ENCODE peak calls at places on chromosomes 1 and 21, in ten cellular contexts. D, M, U, N, G, L, A, J, I and Y are unnamed samples. For H3K4me1 and H3K27me3, the result is how much of the 10 kb centered on the place peaks cover.

GRCh38 chr1:111600886-111601386 is 18.7 kb upstream of the RAP1A start:
- DNase-seq in L (no peak), M (no peak), A (no peak), U (no peak), D (no peak), N (no peak), G (no peak), I (no peak), J (no peak), Y (peak)

GRCh38 chr1:228400237-228400651 is 6.4 kb downstream of the TRIM11 start:
- DNase-seq in G (no peak), J (peak), L (no peak), A (no peak), N (no peak), M (no peak), D (no peak), U (no peak), I (no peak), Y (no peak)

GRCh38 chr1:173149887-173150286 is 57.2 kb downstream of the TNFSF4 start:
- DNase-seq in U (peak), D (peak), N (no peak), G (peak), J (no peak), M (peak), L (no peak), I (no peak), A (no peak), Y (peak)

GRCh38 chr21:43354666-43355065 is 72.3 kb downstream of the SIK1 start:
- DNase-seq in I (no peak), M (no peak), U (no peak), D (no peak), G (no peak), N (no peak), J (no peak), L (no peak), A (no peak), Y (no peak)

GRCh38 chr1:6157528-6158174 is 22.5 kb downstream of the CHD5 start:
- DNase-seq in I (peak), A (no peak), N (no peak), L (no peak), G (peak), U (peak), M (peak), D (peak), J (no peak), Y (peak)

GRCh38 chr1:239725371-239725770 is 339.0 kb downstream of the CHRM3 start:
- DNase-seq in D (no peak), L (no peak), I (no peak), U (no peak), G (peak), A (no peak), M (no peak), J (no peak), N (no peak), Y (no peak)

GRCh38 chr1:155013632-155014031 is 11.0 kb downstream of the ZBTB7B start:
- DNase-seq in A (no peak), L (no peak), J (no peak), D (no peak), N (no peak), U (no peak), I (peak), M (no peak), G (no peak), Y (no peak)

GRCh38 chr1:151945725-151946365 is 36.5 kb upstream of the THEM4 start:
- DNase-seq in M (peak), U (peak), G (peak), I (peak), A (peak), L (peak), J (peak), D (peak), N (peak), Y (peak)

GRCh38 chr21:41847066-41847804 is 31.9 kb downstream of the PRDM15 start:
- DNase-seq in N (no peak), G (no peak), U (no peak), I (no peak), M (no peak), D (no peak), L (no peak), A (no peak), J (no peak), Y (no peak)

GRCh38 chr1:209899948-209900347 is 38.1 kb upstream of the SYT14 start:
- DNase-seq in M (no peak), I (peak), D (no peak), N (no peak), A (no peak), U (peak), G (peak), J (no peak), L (no peak), Y (no peak)

GRCh38 chr1:68384872-68385390 is 64.8 kb downstream of the RPE65 start:
- DNase-seq in U (peak), G (peak), J (no peak), L (no peak), I (no peak), A (no peak), N (no peak), D (no peak), M (peak), Y (no peak)

GRCh38 chr1:183209533-183210158 is 23.6 kb downstream of the LAMC2 start:
- DNase-seq in A (no peak), J (no peak), N (no peak), D (peak), I (no peak), G (peak), M (peak), L (no peak), U (peak), Y (peak)

GRCh38 chr1:116987256-116987555 is 14.4 kb upstream of the CD101 start:
- DNase-seq in U (no peak), G (no peak), A (peak), M (no peak), I (peak), L (no peak), J (no peak), N (peak), D (peak), Y (no peak)

DNA sequence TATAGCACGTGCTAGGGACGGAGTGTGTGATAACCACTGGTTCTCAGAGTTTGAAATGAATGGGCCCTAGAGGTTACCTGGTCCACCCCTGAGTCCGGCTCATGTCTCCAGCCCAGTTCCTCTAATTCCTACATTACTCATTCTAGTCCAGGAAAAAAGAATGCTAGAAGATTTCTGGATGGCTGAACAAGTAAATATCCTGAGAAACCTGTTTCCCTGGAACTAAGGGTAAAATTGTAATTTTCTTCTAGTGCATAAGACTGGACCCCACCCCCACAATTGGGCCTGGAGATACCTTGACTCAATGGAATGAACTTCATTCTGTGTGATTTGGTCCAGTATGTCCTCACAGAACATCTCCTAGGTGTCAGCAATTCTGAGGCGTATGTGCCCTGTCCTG is 208.4 kb downstream of the TRABD2B start:
- DNase-seq in G (peak), I (no peak), L (no peak), A (no peak), M (no peak), J (no peak), D (no peak), N (no peak), U (no peak), Y (no peak)
- H3K4me1 ChIP-seq in G (under half), I (under half), L (under half), A (under half), M (under half), J (under half), D (under half), N (under half), U (under half), Y (under half)

GRCh38 chr1:11541236-11541635 is 62.3 kb downstream of the DISP3 start:
- DNase-seq in G (no peak), M (no peak), L (no peak), U (no peak), N (no peak), J (no peak), A (no peak), D (no peak), I (no peak), Y (no peak)

GRCh38 chr1:11541956-11542355 is 63.0 kb downstream of the DISP3 start:
- DNase-seq in A (no peak), J (no peak), N (no peak), I (no peak), M (no peak), G (no peak), L (no peak), U (no peak), D (no peak), Y (no peak)

GRCh38 chr1:11540773-11541160 is 61.8 kb downstream of the DISP3 start:
- DNase-seq in N (no peak), A (no peak), D (no peak), M (no peak), U (no peak), I (no peak), J (no peak), L (no peak), G (no peak), Y (no peak)

GRCh38 chr1:11538886-11539285 is 59.9 kb downstream of the DISP3 start:
- DNase-seq in J (no peak), M (no peak), I (no peak), G (no peak), U (no peak), A (no peak), N (no peak), D (no peak), L (no peak), Y (no peak)

DNA sequence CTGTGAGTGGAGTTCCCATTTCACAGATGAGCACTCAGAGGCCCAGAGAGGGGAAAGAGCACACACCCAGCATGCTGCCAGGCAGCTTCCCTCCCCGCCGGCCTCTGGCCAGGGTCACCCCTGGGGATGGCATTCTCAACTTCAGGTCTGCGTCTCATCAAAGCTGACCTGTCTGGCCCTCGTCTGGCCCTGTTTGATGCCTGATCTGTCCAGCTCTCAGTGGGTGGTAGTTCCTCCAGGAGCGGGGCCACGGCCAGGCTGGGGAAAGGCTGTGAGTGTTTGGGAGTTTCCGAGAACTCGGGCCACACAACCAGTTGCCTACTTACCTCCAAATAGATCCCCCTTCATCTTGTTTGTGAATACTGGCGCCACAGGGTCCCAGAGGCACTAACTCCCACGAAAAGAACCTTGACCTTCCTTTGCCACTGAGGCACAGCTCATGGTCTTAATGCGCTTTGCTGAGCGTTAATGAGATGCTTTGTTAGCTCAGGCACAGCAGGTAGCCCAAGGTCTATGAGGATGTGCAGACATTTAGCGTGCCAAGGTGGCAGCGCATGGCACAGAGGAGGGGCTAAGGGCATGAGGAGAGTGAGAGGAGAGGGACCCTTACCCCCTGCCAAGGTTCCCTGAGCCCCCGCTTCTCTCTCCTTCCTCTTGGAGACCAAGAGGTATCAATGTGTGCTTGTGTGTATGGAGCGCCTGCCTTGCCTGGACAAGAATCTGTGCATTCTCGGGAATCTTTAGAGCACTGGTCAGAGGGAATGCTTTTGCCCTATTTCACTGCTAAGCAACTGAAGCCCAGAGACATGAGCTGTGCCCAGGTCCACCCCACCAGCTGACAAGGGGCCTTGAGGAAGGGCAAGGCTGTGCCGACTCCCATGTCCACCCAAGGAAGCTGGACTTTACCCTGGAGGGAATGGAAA is 61.2 kb downstream of the DISP3 start:
- DNase-seq in U (no peak), A (no peak), D (no peak), I (no peak), M (no peak), J (no peak), N (no peak), L (peak), G (no peak), Y (peak)
- H3K27me3 ChIP-seq in U (under half), A (under half), D (under half), I (under half), M (half or more), J (under half), N (under half), L (under half), G (under half), Y (under half)

GRCh38 chr1:225850370-225850769 is 31.8 kb downstream of the TMEM63A start:
- DNase-seq in M (no peak), I (no peak), D (no peak), J (no peak), A (no peak), L (peak), N (no peak), U (no peak), G (no peak), Y (no peak)

GRCh38 chr1:225851810-225852209 is 30.4 kb downstream of the TMEM63A start:
- DNase-seq in I (no peak), N (no peak), L (peak), J (no peak), M (no peak), A (no peak), G (no peak), U (no peak), D (no peak), Y (no peak)

GRCh38 chr1:225852413-225853119 is 29.6 kb downstream of the TMEM63A start:
- DNase-seq in L (peak), N (no peak), J (no peak), A (no peak), M (no peak), U (no peak), D (no peak), I (no peak), G (no peak), Y (no peak)

GRCh38 chr1:225855503-225856285 is 26.5 kb downstream of the TMEM63A start:
- DNase-seq in D (no peak), U (no peak), J (no peak), L (no peak), G (no peak), N (no peak), M (no peak), A (peak), I (no peak), Y (no peak)

DNA sequence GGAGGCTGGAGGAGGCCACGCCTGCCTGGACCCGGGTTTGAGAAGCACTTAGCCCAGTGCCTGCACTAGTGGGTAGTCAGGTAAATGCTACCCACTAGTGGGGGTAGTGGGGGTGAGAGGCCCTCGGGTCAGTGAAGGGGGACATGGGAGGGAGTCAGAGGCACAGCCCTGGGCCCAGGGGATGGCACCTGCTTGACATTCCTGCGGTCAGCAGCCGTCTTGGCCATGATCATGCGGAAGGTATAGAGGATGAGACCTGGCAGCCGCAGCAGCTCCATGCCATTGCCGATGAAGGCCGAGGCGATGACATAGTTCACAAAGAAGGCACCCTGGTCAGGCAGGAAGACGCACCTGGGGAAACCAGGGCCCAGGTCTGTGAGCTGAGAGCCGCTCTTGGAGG is 28.7 kb downstream of the TMEM63A start:
- DNase-seq in G (no peak), J (no peak), D (no peak), L (no peak), I (no peak), U (no peak), M (no peak), A (no peak), N (no peak), Y (no peak)
- H3K4me1 ChIP-seq in G (under half), J (under half), D (under half), L (under half), I (under half), U (under half), M (under half), A (under half), N (under half), Y (under half)

GRCh38 chr1:156901590-156901900 is 8.0 kb downstream of the PEAR1 start:
- DNase-seq in L (no peak), D (no peak), I (no peak), M (no peak), N (no peak), G (no peak), A (no peak), J (no peak), U (no peak), Y (no peak)

GRCh38 chr1:156904187-156904959 is 10.9 kb downstream of the PEAR1 start:
- DNase-seq in J (no peak), G (no peak), I (no peak), D (no peak), M (no peak), A (no peak), U (no peak), N (no peak), L (no peak), Y (no peak)

GRCh38 chr1:156905176-156905575 is 11.7 kb downstream of the PEAR1 start:
- DNase-seq in I (no peak), U (no peak), J (no peak), A (no peak), M (no peak), L (no peak), D (no peak), N (no peak), G (no peak), Y (no peak)

GRCh38 chr1:156901966-156902922 is 8.7 kb downstream of the PEAR1 start:
- DNase-seq in I (no peak), L (no peak), J (no peak), G (no peak), A (no peak), U (no peak), D (no peak), N (no peak), M (no peak), Y (no peak)

GRCh38 chr1:156903328-156904091 is 10.0 kb downstream of the PEAR1 start:
- DNase-seq in U (no peak), J (no peak), I (no peak), G (no peak), D (no peak), A (no peak), N (no peak), L (no peak), M (no peak), Y (no peak)
- H3K27me3 ChIP-seq in U (under half), J (under half), I (under half), G (under half), D (under half), A (under half), N (under half), L (under half), M (under half), Y (under half)

GRCh38 chr1:179293340-179294327 is at the start of gene SOAT1:
- DNase-seq in M (peak), G (peak), L (peak), N (peak), I (peak), J (peak), A (peak), D (peak), U (peak), Y (peak)
- H3K4me1 ChIP-seq in M (under half), G (under half), L (under half), N (under half), I (under half), J (under half), A (under half), D (under half), U (under half), Y (under half)